ENCODE peak calls at places on chromosome X, in eight cellular contexts. P is HCT116, Z is A549, N is right lobe of liver, R is tibial nerve, S is heart left ventricle, Y is GM12891, U is sigmoid colon. J is an unnamed sample.

GRCh38 chrX:102858826-102859627 is 78.0 kb upstream of the RAB40AL start:
- DNase-seq in U (no peak), P (no peak), Z (no peak), Y (no peak), R (no peak), S (no peak), N (no peak), J (no peak)

GRCh38 chrX:23008431-23009099 is 8.8 kb downstream of the DDX53 start:
- DNase-seq in S (no peak), Z (peak; percentile 2), Y (no peak), U (no peak), R (no peak), N (no peak), P (peak; percentile 6), J (no peak)

GRCh38 chrX:23841847-23842522 is 59.0 kb downstream of the SAT1 start:
- DNase-seq in R (no peak), N (no peak), U (no peak), S (no peak), P (no peak), Z (no peak), Y (no peak), J (no peak)

GRCh38 chrX:149151805-149152757 is 353.0 kb downstream of the IDS start:
- DNase-seq in Y (no peak), S (peak; percentile 39), U (no peak), P (no peak), N (no peak), Z (no peak), R (no peak), J (no peak)

GRCh38 chrX:123084797-123085196 is 99.3 kb upstream of the GRIA3 start:
- DNase-seq in S (no peak), Z (no peak), U (no peak), Y (no peak), P (no peak), N (no peak), R (no peak), J (no peak)

GRCh38 chrX:14449773-14450172 is 79.6 kb upstream of the GLRA2 start:
- DNase-seq in R (no peak), Y (no peak), P (no peak), Z (no peak), N (no peak), U (no peak), S (no peak), J (no peak)

GRCh38 chrX:50108264-50108663 is 92.5 kb downstream of the AKAP4 start:
- DNase-seq in N (no peak), S (no peak), P (no peak), U (no peak), Z (no peak), R (no peak), Y (no peak), J (no peak)

GRCh38 chrX:2974946-2975345 is 31.4 kb upstream of the ARSH start:
- DNase-seq in Y (no peak), Z (no peak), P (no peak), N (no peak), S (no peak), U (no peak), R (no peak), J (no peak)

GRCh38 chrX:16658284-16658683 is 8.3 kb downstream of the S100G start:
- DNase-seq in N (no peak), Y (no peak), S (no peak), R (no peak), P (no peak), Z (no peak), U (no peak), J (no peak)

GRCh38 chrX:16649858-16650257 is at the start of gene S100G:
- DNase-seq in N (no peak), R (no peak), P (no peak), Y (no peak), U (no peak), S (no peak), Z (no peak), J (no peak)

GRCh38 chrX:16651422-16651821 is 1.5 kb downstream of the S100G start:
- DNase-seq in N (no peak), Y (no peak), P (no peak), U (no peak), R (no peak), Z (no peak), S (no peak), J (no peak)

GRCh38 chrX:16659326-16659725 is 9.4 kb downstream of the S100G start:
- DNase-seq in U (no peak), R (no peak), Z (no peak), S (no peak), Y (no peak), N (no peak), P (no peak), J (no peak)

DNA sequence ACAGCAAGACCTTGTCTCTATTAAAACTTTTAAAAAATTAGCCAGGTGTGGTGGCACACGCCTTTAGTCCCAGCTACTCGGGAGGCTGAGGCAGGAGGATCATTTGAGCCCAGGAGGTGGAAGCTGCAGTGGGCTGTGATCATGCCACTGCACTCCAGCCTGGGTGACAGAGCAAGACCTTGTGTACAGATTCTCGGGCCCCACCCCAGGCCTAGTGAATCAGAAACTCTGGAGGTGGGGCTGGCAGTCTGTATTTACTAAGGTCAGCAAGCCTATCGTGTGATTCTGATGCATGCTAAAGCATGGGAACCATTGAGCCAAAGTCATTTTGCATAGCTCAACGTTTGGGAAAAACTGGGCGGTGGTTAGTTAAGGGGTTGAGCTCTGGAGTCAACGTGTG is 3.5 kb downstream of the S100G start:
- DNase-seq in P (no peak), Y (no peak), U (no peak), Z (no peak), N (no peak), S (no peak), R (no peak), J (no peak)
- TF ChIP-seq POLR2A in P (no peak), Y (no peak), U (no peak), Z (no peak), N (no peak), S (no peak), R (no peak), J (no peak)

DNA sequence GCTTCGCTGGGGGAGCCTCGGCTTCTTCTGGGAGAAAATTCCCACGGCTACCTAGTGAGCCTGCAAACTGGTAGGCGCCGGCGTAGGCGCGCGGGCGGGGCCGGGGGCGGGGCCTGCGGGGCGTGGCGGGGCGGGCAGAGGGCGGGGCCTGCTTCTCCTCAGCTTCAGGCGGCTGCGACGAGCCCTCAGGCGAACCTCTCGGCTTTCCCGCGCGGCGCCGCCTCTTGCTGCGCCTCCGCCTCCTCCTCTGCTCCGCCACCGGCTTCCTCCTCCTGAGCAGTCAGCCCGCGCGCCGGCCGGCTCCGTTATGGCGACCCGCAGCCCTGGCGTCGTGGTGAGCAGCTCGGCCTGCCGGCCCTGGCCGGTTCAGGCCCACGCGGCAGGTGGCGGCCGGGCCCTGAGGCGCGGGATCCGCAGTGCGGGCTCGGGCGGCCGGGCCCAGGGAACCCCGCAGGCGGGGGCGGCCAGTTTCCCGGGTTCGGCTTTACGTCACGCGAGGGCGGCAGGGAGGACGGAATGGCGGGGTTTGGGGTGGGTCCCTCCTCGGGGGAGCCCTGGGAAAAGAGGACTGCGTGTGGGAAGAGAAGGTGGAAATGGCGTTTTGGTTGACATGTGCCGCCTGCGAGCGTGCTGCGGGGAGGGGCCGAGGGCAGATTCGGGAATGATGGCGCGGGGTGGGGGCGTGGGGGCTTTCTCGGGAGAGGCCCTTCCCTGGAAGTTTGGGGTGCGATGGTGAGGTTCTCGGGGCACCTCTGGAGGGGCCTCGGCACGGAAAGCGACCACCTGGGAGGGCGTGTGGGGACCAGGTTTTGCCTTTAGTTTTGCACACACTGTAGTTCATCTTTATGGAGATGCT is at the start of gene HPRT1:
- DNase-seq in U (peak; percentile 87), N (peak; percentile 89), Y (peak; percentile 53), Z (peak; percentile 42), P (peak; percentile 38), S (peak; percentile 86), R (peak; percentile 51), J (peak; percentile 68)
- TF ChIP-seq POLR2A in U (no peak), N (peak; percentile 56), Y (no peak), Z (peak; percentile 36), P (no peak), S (no peak), R (peak; percentile 28), J (peak; percentile 50)

GRCh38 chrX:77785400-77785745 is 643 bp downstream of the ATRX start:
- DNase-seq in Y (no peak), Z (peak; percentile 28), N (no peak), R (no peak), U (no peak), P (no peak), S (no peak), J (peak; percentile 8)

GRCh38 chrX:77788050-77788449 is 2.0 kb upstream of the ATRX start:
- DNase-seq in Z (peak; percentile 66), R (peak; percentile 21), P (peak; percentile 26), S (no peak), N (no peak), Y (no peak), U (no peak), J (peak; percentile 27)

GRCh38 chrX:77785746-77786548 is at the start of gene ATRX:
- DNase-seq in P (peak; percentile 57), U (peak; percentile 84), R (peak; percentile 44), S (peak; percentile 72), Y (peak; percentile 48), Z (peak; percentile 87), N (peak; percentile 58), J (peak; percentile 52)
- TF ChIP-seq POLR2A in P (peak; percentile 69), U (peak; percentile 11), R (no peak), S (no peak), Y (peak; percentile 84), Z (peak; percentile 81), N (peak; percentile 25), J (peak; percentile 76)

GRCh38 chrX:65667157-65667502 is 324 bp upstream of the MSN start:
- DNase-seq in U (no peak), P (no peak), N (no peak), R (no peak), Y (no peak), S (no peak), Z (no peak), J (no peak)

GRCh38 chrX:65671286-65671685 is 3.8 kb downstream of the MSN start:
- DNase-seq in U (no peak), S (no peak), Y (no peak), Z (no peak), N (no peak), P (no peak), R (no peak), J (no peak)

GRCh38 chrX:65668362-65669310 is 1.2 kb downstream of the MSN start:
- DNase-seq in Z (peak; percentile 23), P (peak; percentile 29), U (peak; percentile 90), S (peak; percentile 87), Y (no peak), R (peak; percentile 32), N (peak; percentile 57), J (peak; percentile 26)

GRCh38 chrX:65671966-65672365 is 4.5 kb downstream of the MSN start:
- DNase-seq in Y (no peak), S (no peak), R (no peak), P (no peak), N (no peak), U (no peak), Z (no peak), J (no peak)

DNA sequence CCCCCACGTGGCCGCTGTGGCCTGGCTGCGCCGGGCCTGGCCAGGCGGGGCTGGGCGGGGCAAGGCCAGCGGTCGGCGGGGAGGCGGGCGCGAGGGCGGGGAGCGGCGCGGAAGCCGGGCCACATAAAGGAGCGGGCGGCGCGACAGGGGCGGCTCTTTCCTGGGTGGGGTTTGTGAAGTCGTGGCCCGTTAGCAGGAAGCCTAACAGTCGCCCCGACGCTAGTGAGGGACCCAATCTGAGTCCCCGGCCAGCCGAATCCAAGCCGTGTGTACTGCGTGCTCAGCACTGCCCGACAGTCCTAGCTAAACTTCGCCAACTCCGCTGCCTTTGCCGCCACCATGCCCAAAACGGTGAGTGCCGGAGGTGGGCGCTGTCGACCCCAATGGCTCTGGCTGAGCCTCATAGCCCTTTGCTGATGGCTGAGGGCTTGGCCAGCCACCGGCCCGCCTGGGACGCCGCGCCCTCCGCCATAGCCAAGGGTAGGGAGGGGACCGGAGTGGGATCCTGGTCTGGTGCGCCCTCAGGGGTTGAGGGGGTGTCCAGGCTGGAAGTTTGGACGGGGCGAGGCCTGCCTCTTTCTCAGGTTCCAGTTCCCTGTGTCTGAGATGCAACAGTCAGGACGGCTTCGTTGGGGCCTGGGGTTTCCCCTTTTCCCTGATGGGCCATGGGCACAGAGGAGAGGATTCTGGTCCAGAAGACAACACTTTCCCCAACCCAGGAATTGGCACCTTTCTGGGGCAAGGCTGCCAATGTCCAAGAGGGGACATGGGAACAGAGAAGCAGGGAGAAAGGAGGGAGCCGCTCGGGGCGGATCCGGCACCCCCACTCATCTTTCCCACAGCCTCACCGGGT is at the start of gene MSN:
- DNase-seq in Z (peak; percentile 36), S (peak; percentile 89), U (peak; percentile 88), N (peak; percentile 87), Y (peak; percentile 40), P (no peak), R (peak; percentile 55), J (peak; percentile 37)
- TF ChIP-seq POLR2A in Z (peak; percentile 79), S (no peak), U (peak; percentile 50), N (peak; percentile 76), Y (peak; percentile 38), P (no peak), R (peak; percentile 56), J (peak; percentile 79)

J was measured in H54.